ENCODE peak calls at places on chromosomes 4 and X, in eight cellular contexts. P is testis, K is NB4, W is HCT116, Y is spleen, L is fibroblast of villous mesenchyme, O is GM23248, J is stomach. Q is an unnamed sample.

GRCh38 chr4:39706334-39706733 is 8.4 kb downstream of the UBE2K start:
- DNase-seq in P (peak), K (no peak), W (peak), Y (no peak), L (peak), O (peak), J (peak), Q (no peak)

GRCh38 chrX:78024349-78025108 is 55.1 kb upstream of the PGAM4 start:
- DNase-seq in P (no peak), K (peak), W (peak), Y (no peak), L (peak), O (peak), J (peak), Q (peak)

GRCh38 chr4:656651-657337 is 17.3 kb downstream of the ATP5ME start:
- DNase-seq in P (no peak), K (no peak), W (no peak), Y (peak), L (no peak), O (peak), J (no peak), Q (no peak)

GRCh38 chrX:16589211-16589610 is 60.7 kb upstream of the S100G start:
- DNase-seq in P (no peak), K (no peak), W (no peak), Y (no peak), L (peak), O (peak), J (no peak), Q (no peak)

GRCh38 chr4:127846061-127846460 is 34.6 kb upstream of the PLK4 start:
- DNase-seq in P (no peak), K (no peak), W (no peak), Y (no peak), L (no peak), O (no peak), J (no peak), Q (no peak)

GRCh38 chrX:980572-981235 is 231.7 kb downstream of the CRLF2 start:
- DNase-seq in P (no peak), K (no peak), W (no peak), Y (no peak), L (no peak), O (no peak), J (no peak), Q (no peak)

GRCh38 chrX:123749643-123750042 is 16.8 kb upstream of the THOC2 start:
- DNase-seq in P (no peak), K (no peak), W (no peak), Y (no peak), L (peak), O (no peak), J (no peak), Q (no peak)

GRCh38 chr4:119209077-119209476 is 3.4 kb upstream of the USP53 start:
- DNase-seq in P (no peak), K (peak), W (peak), Y (no peak), L (peak), O (peak), J (no peak), Q (no peak)

GRCh38 chr4:123621072-123621705 is 224.6 kb downstream of the SPRY1 start:
- DNase-seq in P (no peak), K (peak), W (no peak), Y (no peak), L (peak), O (no peak), J (no peak), Q (no peak)

GRCh38 chrX:33307954-33308353 is 96.6 kb upstream of the DMD start:
- DNase-seq in P (no peak), K (no peak), W (no peak), Y (no peak), L (no peak), O (no peak), J (no peak), Q (no peak)

GRCh38 chr4:182770259-182770968 is 146.8 kb downstream of the DCTD start:
- DNase-seq in P (no peak), K (no peak), W (no peak), Y (no peak), L (no peak), O (no peak), J (no peak), Q (no peak)

GRCh38 chr4:15654556-15655222 is 468 bp downstream of the FBXL5 start:
- DNase-seq in P (peak), K (peak), W (no peak), Y (peak), L (peak), O (peak), J (peak), Q (peak)

GRCh38 chrX:25650216-25650615 is 487.9 kb upstream of the MAGEB18 start:
- DNase-seq in P (no peak), K (no peak), W (no peak), Y (no peak), L (peak), O (no peak), J (no peak), Q (no peak)

GRCh38 chr4:2335729-2336101 is 73.8 kb upstream of the MXD4 start:
- DNase-seq in P (no peak), K (no peak), W (no peak), Y (peak), L (no peak), O (no peak), J (no peak), Q (no peak)

GRCh38 chrX:116009348-116009747 is 161.2 kb upstream of the AGTR2 start:
- DNase-seq in P (no peak), K (no peak), W (no peak), Y (no peak), L (no peak), O (no peak), J (no peak), Q (no peak)

GRCh38 chrX:40268126-40268525 is 170.4 kb upstream of the BCOR start:
- DNase-seq in P (no peak), K (no peak), W (no peak), Y (no peak), L (no peak), O (peak), J (no peak), Q (no peak)

GRCh38 chrX:10118530-10118929 is 38.2 kb upstream of the CLCN4 start:
- DNase-seq in P (no peak), K (no peak), W (no peak), Y (no peak), L (no peak), O (no peak), J (no peak), Q (no peak)

GRCh38 chrX:10117864-10118377 is 38.9 kb upstream of the CLCN4 start:
- DNase-seq in P (no peak), K (no peak), W (no peak), Y (no peak), L (no peak), O (no peak), J (no peak), Q (no peak)

GRCh38 chrX:10121787-10122186 is 35.0 kb upstream of the CLCN4 start:
- DNase-seq in P (no peak), K (peak), W (no peak), Y (peak), L (peak), O (no peak), J (no peak), Q (no peak)

GRCh38 chrX:10119399-10119990 is 37.3 kb upstream of the CLCN4 start:
- DNase-seq in P (peak), K (peak), W (peak), Y (peak), L (peak), O (peak), J (peak), Q (peak)

DNA sequence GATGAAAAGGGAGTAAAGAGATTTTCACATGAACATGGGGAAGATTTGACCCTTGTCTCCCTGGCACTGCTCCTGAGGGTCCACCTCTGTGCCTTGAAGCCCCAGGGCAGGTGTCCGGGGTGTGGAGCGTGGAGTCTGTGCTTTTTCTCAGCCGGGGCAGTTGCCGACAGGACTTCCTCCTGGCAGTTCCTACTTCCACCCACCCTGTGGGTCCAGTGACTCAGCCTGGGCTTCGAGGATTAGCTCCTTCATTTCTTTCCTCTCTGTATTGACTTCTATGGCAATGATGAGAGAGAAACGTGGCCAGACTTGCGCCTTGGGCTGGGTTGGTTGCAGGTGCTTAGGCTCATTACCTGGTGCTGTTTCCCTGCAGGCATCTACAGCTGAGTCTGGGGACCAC is 35.9 kb upstream of the CLCN4 start:
- DNase-seq in P (no peak), K (peak), W (no peak), Y (no peak), L (no peak), O (no peak), J (no peak), Q (no peak)
- H3K4me3 ChIP-seq in P (no peak), K (no peak), W (no peak), Y (no peak), L (no peak), O (no peak), J (no peak), Q (no peak)

GRCh38 chr4:181006509-181007290 is 1236.5 kb upstream of the TENM3 start:
- DNase-seq in P (no peak), K (no peak), W (no peak), Y (no peak), L (no peak), O (peak), J (no peak), Q (no peak)
- H3K4me3 ChIP-seq in P (no peak), K (no peak), W (no peak), Y (no peak), L (no peak), O (peak), J (no peak), Q (no peak)

GRCh38 chr4:180084561-180084960 is 2158.6 kb upstream of the TENM3 start:
- DNase-seq in P (no peak), K (no peak), W (no peak), Y (no peak), L (no peak), O (no peak), J (no peak), Q (no peak)
- H3K4me3 ChIP-seq in P (no peak), K (no peak), W (no peak), Y (no peak), L (no peak), O (no peak), J (no peak), Q (no peak)

GRCh38 chr4:26887809-26888208 is 27.2 kb downstream of the STIM2 start:
- DNase-seq in P (no peak), K (no peak), W (no peak), Y (no peak), L (no peak), O (no peak), J (no peak), Q (no peak)
- H3K4me3 ChIP-seq in P (no peak), K (no peak), W (no peak), Y (no peak), L (no peak), O (no peak), J (no peak), Q (no peak)

DNA sequence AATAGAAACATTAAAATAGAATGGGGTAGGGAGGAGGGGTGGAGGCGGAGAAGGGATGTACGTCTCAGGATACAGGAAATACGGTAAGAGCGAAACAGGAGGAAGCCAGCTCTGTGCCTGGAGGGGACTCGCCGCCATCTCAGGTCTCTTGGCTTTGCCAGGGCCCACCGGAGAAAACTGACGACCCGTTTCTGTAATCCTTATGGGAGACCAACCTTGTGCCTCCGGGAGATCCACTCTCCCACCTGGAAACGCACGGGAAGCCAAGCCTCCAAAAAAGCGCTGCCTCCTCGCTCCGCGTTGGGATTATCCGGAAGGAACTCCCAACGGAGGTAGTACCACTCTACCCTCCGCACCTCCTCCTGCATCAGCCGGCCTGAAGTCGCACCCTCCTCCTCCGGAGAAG is at the start of gene NBDY:
- DNase-seq in P (peak), K (peak), W (no peak), Y (no peak), L (peak), O (peak), J (peak), Q (peak)
- H3K4me3 ChIP-seq in P (peak), K (peak), W (peak), Y (peak), L (peak), O (peak), J (peak), Q (peak)

DNA sequence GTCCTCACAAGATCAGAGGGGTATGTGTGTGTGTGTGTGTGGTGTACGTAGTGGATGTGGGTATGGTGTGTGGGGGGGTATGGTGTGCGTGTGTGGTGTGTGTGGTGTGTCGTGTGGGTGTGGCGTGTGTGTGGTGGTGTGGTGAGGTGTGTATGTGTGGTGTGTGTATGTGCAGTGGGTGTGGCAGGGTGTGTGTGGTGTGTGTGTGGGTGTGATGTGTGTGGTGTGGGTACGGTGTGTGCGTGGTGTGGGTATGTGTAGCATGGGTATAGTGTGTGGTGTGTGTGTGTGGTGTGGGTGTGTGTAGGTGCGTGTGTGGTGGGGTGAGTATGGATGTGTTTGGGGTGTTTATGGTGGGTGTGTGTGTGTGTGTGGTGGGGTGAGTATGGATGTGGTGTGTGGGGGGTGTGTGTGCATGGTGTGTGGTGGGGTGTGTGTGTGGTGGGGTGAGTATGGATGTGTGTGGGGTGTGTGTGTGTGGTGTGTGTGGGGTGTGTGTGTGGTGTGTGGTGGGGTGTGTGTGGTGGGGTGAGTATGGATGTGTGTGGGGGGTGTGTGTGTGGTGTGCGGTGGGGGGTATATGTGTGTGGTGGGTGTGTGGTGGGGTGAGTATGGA is 182.0 kb downstream of the PALLD start:
- DNase-seq in P (no peak), K (no peak), W (no peak), Y (no peak), L (no peak), O (no peak), J (no peak), Q (no peak)
- H3K4me3 ChIP-seq in P (no peak), K (no peak), W (no peak), Y (no peak), L (no peak), O (no peak), J (no peak), Q (no peak)

DNA sequence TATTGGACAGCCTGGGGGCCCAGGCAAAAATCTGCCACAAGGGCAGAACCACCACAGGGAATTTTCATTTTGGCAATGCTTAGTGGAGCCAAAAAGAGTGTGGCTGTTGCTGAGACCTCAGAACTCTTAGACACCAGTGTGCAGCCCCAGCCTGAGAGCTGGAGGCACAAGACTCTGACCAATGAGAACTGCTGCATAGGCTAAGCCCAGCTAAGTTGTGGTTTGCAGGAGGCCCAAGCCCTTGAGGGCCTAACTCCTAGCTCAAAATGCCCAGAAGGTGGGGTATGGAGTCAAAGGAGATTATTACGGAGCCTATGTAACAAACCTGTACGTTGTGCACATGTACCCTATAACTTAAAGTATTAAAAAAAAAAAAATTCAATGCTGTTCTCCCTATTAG is 296.7 kb downstream of the TRAM1L1 start:
- DNase-seq in P (no peak), K (no peak), W (no peak), Y (peak), L (no peak), O (no peak), J (no peak), Q (no peak)
- H3K4me3 ChIP-seq in P (no peak), K (no peak), W (no peak), Y (no peak), L (no peak), O (no peak), J (no peak), Q (no peak)

GRCh38 chrX:70257599-70258288 is 2.3 kb downstream of the P2RY4 start:
- DNase-seq in P (no peak), K (peak), W (no peak), Y (no peak), L (no peak), O (no peak), J (no peak), Q (no peak)
- H3K4me3 ChIP-seq in P (no peak), K (no peak), W (no peak), Y (no peak), L (no peak), O (no peak), J (no peak), Q (no peak)

GRCh38 chr4:139913995-139914394 is 240.0 kb downstream of the MAML3 start:
- DNase-seq in P (no peak), K (no peak), W (no peak), Y (no peak), L (peak), O (peak), J (no peak), Q (no peak)
- H3K4me3 ChIP-seq in P (no peak), K (no peak), W (no peak), Y (no peak), L (no peak), O (no peak), J (no peak), Q (no peak)